ENCODE peak calls at places on chromosome 9, in eight cellular contexts. L, G, T, E, F, B, V and C are unnamed samples.

GRCh38 chr9:93093449-93094293 is 2.3 kb upstream of the CARD19 start:
- DNase-seq in L (no peak), G (no peak), T (peak), E (no peak), F (no peak), B (no peak), V (no peak), C (no peak)

GRCh38 chr9:130713286-130713975 is 19.9 kb downstream of the EXOSC2 start:
- DNase-seq in L (no peak), G (no peak), T (no peak), E (peak), F (peak), B (peak), V (no peak), C (peak)

GRCh38 chr9:125106285-125106893 is 36.9 kb downstream of the SCAI start:
- DNase-seq in L (no peak), G (no peak), T (no peak), E (peak), F (no peak), B (peak), V (peak), C (peak)

GRCh38 chr9:35560625-35561337 is 44.3 kb upstream of the TESK1 start:
- DNase-seq in L (no peak), G (no peak), T (no peak), E (no peak), F (no peak), B (no peak), V (no peak), C (no peak)

GRCh38 chr9:131270171-131271015 is 5.9 kb downstream of the FAM78A start:
- DNase-seq in L (peak), G (peak), T (no peak), E (no peak), F (no peak), B (no peak), V (no peak), C (peak)

GRCh38 chr9:127903557-127904475 is 4.4 kb upstream of the ST6GALNAC6 start:
- DNase-seq in L (peak), G (peak), T (peak), E (no peak), F (peak), B (no peak), V (no peak), C (no peak)

GRCh38 chr9:32581512-32582143 is 8.7 kb upstream of the NDUFB6 start:
- DNase-seq in L (no peak), G (peak), T (no peak), E (peak), F (no peak), B (peak), V (peak), C (peak)

GRCh38 chr9:92100237-92100911 is 14.8 kb downstream of the SPTLC1 start:
- DNase-seq in L (no peak), G (no peak), T (no peak), E (peak), F (no peak), B (peak), V (peak), C (peak)

GRCh38 chr9:135695642-135696041 is 3.6 kb downstream of the SOHLH1 start:
- DNase-seq in L (no peak), G (no peak), T (no peak), E (no peak), F (no peak), B (no peak), V (no peak), C (no peak)

GRCh38 chr9:109409998-109410397 is 88.1 kb downstream of the PTPN3 start:
- DNase-seq in L (no peak), G (no peak), T (no peak), E (no peak), F (no peak), B (no peak), V (no peak), C (no peak)

GRCh38 chr9:35910613-35911488 is 1.6 kb downstream of the SPAAR start:
- DNase-seq in L (no peak), G (peak), T (peak), E (peak), F (no peak), B (peak), V (no peak), C (peak)

GRCh38 chr9:114424126-114424525 is 36.3 kb upstream of the AKNA start:
- DNase-seq in L (no peak), G (no peak), T (no peak), E (no peak), F (no peak), B (no peak), V (no peak), C (no peak)